ENCODE peak calls at places on chromosomes 13 and 19, in eight cellular contexts. W, S, T, B, C, I, R and Z are unnamed samples.

GRCh38 chr13:31433756-31434155 is 234.0 kb downstream of the B3GLCT start:
- DNase-seq in W (no peak), S (no peak), T (no peak), B (no peak), C (no peak), I (no peak), R (peak; percentile 23), Z (no peak)

GRCh38 chr19:53808710-53809125 is 15.4 kb downstream of the NLRP12 start:
- DNase-seq in W (peak; percentile 45), S (peak; percentile 45), T (no peak), B (peak; percentile 76), C (peak; percentile 49), I (peak; percentile 87), R (peak; percentile 70), Z (peak; percentile 22)

GRCh38 chr13:111380431-111380830 is 60.0 kb downstream of the TEX29 start:
- DNase-seq in W (no peak), S (no peak), T (no peak), B (no peak), C (no peak), I (no peak), R (no peak), Z (no peak)

GRCh38 chr19:12156254-12157058 is at the start of gene ZNF625:
- DNase-seq in W (peak; percentile 92), S (no peak), T (peak; percentile 47), B (peak; percentile 91), C (peak; percentile 97), I (peak; percentile 99), R (peak; percentile 77), Z (peak; percentile 79)

GRCh38 chr19:44671400-44671799 is at the start of gene CEACAM19:
- DNase-seq in W (no peak), S (no peak), T (no peak), B (peak; percentile 84), C (no peak), I (no peak), R (no peak), Z (no peak)

GRCh38 chr13:94656766-94657165 is 55.1 kb downstream of the GPR180 start:
- DNase-seq in W (peak; percentile 23), S (no peak), T (peak; percentile 44), B (peak; percentile 76), C (no peak), I (peak; percentile 6), R (peak; percentile 93), Z (no peak)

GRCh38 chr19:1469936-1470863 is 8.8 kb downstream of the C19orf25 start:
- DNase-seq in W (peak; percentile 60), S (peak; percentile 42), T (peak; percentile 70), B (peak; percentile 61), C (no peak), I (peak; percentile 84), R (peak; percentile 65), Z (peak; percentile 58)

GRCh38 chr13:22012676-22013075 is 341.8 kb downstream of the FGF9 start:
- DNase-seq in W (no peak), S (no peak), T (no peak), B (no peak), C (no peak), I (no peak), R (no peak), Z (no peak)

GRCh38 chr13:73672492-73672891 is 461.7 kb downstream of the KLF12 start:
- DNase-seq in W (peak; percentile 29), S (no peak), T (no peak), B (peak; percentile 75), C (no peak), I (no peak), R (no peak), Z (no peak)

GRCh38 chr19:17944301-17944700 is 11.5 kb downstream of the CCDC124 start:
- DNase-seq in W (no peak), S (no peak), T (no peak), B (peak; percentile 82), C (no peak), I (no peak), R (peak; percentile 93), Z (no peak)

GRCh38 chr19:6062274-6062673 is 48.0 kb downstream of the RFX2 start:
- DNase-seq in W (no peak), S (no peak), T (no peak), B (no peak), C (no peak), I (no peak), R (peak; percentile 45), Z (no peak)

GRCh38 chr13:71828117-71828516 is 38.9 kb downstream of the DACH1 start:
- DNase-seq in W (no peak), S (no peak), T (peak; percentile 49), B (no peak), C (no peak), I (no peak), R (no peak), Z (no peak)

GRCh38 chr19:1355258-1355973 is 28.3 kb upstream of the NDUFS7 start:
- DNase-seq in W (no peak), S (no peak), T (no peak), B (peak; percentile 8), C (peak; percentile 56), I (no peak), R (peak; percentile 53), Z (peak; percentile 32)

GRCh38 chr19:42412661-42413076 is 14.5 kb downstream of the LIPE start:
- DNase-seq in W (no peak), S (no peak), T (no peak), B (no peak), C (peak; percentile 46), I (no peak), R (no peak), Z (no peak)

GRCh38 chr13:76684336-76684735 is 201.9 kb downstream of the KCTD12 start:
- DNase-seq in W (no peak), S (no peak), T (no peak), B (no peak), C (no peak), I (no peak), R (no peak), Z (no peak)

GRCh38 chr13:76683854-76684253 is 202.4 kb downstream of the KCTD12 start:
- DNase-seq in W (no peak), S (no peak), T (no peak), B (no peak), C (no peak), I (no peak), R (no peak), Z (no peak)

GRCh38 chr13:76685938-76686337 is 200.3 kb downstream of the KCTD12 start:
- DNase-seq in W (no peak), S (no peak), T (no peak), B (no peak), C (no peak), I (peak; percentile 24), R (no peak), Z (no peak)

GRCh38 chr13:76680112-76680511 is 206.1 kb downstream of the KCTD12 start:
- DNase-seq in W (no peak), S (no peak), T (no peak), B (no peak), C (no peak), I (no peak), R (no peak), Z (no peak)

DNA sequence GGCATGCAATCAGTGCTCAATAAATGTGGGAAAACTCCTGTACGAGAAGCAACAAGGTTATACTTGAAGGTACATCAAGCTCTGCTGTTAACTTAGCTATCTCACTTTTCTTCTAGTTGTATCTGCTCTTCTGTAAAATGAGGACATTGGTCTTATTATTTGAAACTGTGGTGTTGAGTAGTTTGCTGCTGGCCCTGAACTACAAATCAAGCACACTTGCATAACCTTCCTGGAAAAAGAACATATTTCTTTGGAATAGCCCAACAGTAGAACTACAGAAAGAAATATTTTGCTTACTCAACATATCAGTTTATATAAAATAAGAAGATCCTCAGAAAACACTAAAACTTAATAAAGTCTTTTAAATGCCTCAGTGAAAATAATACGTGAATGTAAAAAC is 203.0 kb downstream of the KCTD12 start:
- DNase-seq in W (no peak), S (no peak), T (no peak), B (no peak), C (no peak), I (no peak), R (no peak), Z (no peak)
- TF ChIP-seq EZH2phosphoT487 in W (no peak), S (no peak), T (no peak), B (no peak), C (no peak), I (no peak), R (no peak), Z (no peak)

GRCh38 chr13:107223867-107224266 is 655.9 kb upstream of the ARGLU1 start:
- DNase-seq in W (no peak), S (no peak), T (no peak), B (no peak), C (no peak), I (no peak), R (no peak), Z (no peak)

GRCh38 chr13:107222619-107223018 is 654.7 kb upstream of the ARGLU1 start:
- DNase-seq in W (no peak), S (no peak), T (no peak), B (no peak), C (no peak), I (peak; percentile 47), R (no peak), Z (no peak)
- H3K9me2 ChIP-seq in W (no peaks in the 10 kb centered on the region), S (no peaks in the 10 kb centered on the region), T (no peaks in the 10 kb centered on the region), B (no peaks in the 10 kb centered on the region), C (no peaks in the 10 kb centered on the region), I (no peaks in the 10 kb centered on the region), R (no peaks in the 10 kb centered on the region), Z (no peaks in the 10 kb centered on the region)

GRCh38 chr19:41353466-41354342 is at the start of gene TGFB1:
- DNase-seq in W (peak; percentile 92), S (peak; percentile 63), T (peak; percentile 84), B (peak; percentile 77), C (peak; percentile 96), I (peak; percentile 86), R (peak; percentile 94), Z (peak; percentile 93)

GRCh38 chr19:41351339-41352245 is 2.1 kb downstream of the TGFB1 start:
- DNase-seq in W (peak; percentile 65), S (no peak), T (peak; percentile 56), B (peak; percentile 35), C (peak; percentile 62), I (peak; percentile 66), R (peak; percentile 84), Z (peak; percentile 56)

GRCh38 chr19:41352609-41353465 is 885 bp downstream of the TGFB1 start:
- DNase-seq in W (peak; percentile 73), S (no peak), T (peak; percentile 70), B (peak; percentile 49), C (peak; percentile 79), I (peak; percentile 78), R (peak; percentile 70), Z (peak; percentile 82)

GRCh38 chr19:41350735-41351338 is 2.9 kb downstream of the TGFB1 start:
- DNase-seq in W (no peak), S (no peak), T (no peak), B (no peak), C (peak; percentile 16), I (peak; percentile 26), R (peak; percentile 53), Z (no peak)

DNA sequence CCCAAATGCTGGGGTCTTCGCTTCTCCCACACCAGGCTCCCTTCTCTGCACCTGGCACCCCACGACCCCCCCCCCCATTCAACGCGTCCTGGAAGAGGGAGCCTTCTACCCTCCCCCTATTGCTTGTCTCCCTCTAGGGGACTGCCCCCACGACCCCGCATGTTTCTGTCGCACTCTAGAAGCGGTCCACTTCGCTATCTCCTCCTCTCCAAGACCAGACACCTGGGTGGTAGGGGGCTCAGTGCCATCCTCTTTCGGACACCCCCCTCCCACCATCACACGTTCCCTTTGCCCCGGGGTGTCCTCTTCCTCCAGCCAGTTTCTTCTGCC is 1.5 kb downstream of the TGFB1 start:
- DNase-seq in W (no peak), S (no peak), T (no peak), B (no peak), C (no peak), I (no peak), R (no peak), Z (no peak)
- H3K79me2 ChIP-seq in W (peaks cover 37% of the 10 kb centered on the region), S (peaks cover 42% of the 10 kb centered on the region), T (peaks cover 3% of the 10 kb centered on the region), B (peaks cover 40% of the 10 kb centered on the region), C (peaks cover 64% of the 10 kb centered on the region), I (no peaks in the 10 kb centered on the region), R (peaks cover 60% of the 10 kb centered on the region), Z (peaks cover 42% of the 10 kb centered on the region)

GRCh38 chr13:59176775-59177174 is 987.0 kb downstream of the DIAPH3 start:
- DNase-seq in W (no peak), S (no peak), T (no peak), B (peak; percentile 5), C (no peak), I (peak; percentile 50), R (no peak), Z (peak; percentile 14)
- TF ChIP-seq EZH2phosphoT487 in W (no peak), S (no peak), T (no peak), B (no peak), C (no peak), I (no peak), R (no peak), Z (no peak)